ENCODE peak calls at places on chromosomes 1 and 21, in six cellular contexts. T, P, X, D, W and A are unnamed samples. For H3K9me3, the result is how much of the 10 kb centered on the place peaks cover.

GRCh38 chr1:230713915-230714764 is at the start of gene AGT:
- DNase-seq in T (peak), P (peak), X (no peak), D (peak), W (peak), A (peak)

GRCh38 chr1:154777151-154777550 is 92.9 kb downstream of the KCNN3 start:
- DNase-seq in T (no peak), P (no peak), X (no peak), D (no peak), W (no peak), A (no peak)

GRCh38 chr1:3161130-3161840 is 92.3 kb downstream of the PRDM16 start:
- DNase-seq in T (no peak), P (no peak), X (no peak), D (no peak), W (no peak), A (no peak)

GRCh38 chr1:177328251-177328650 is 157.5 kb downstream of the BRINP2 start:
- DNase-seq in T (no peak), P (no peak), X (no peak), D (no peak), W (no peak), A (no peak)

GRCh38 chr1:201138311-201138840 is 11.4 kb upstream of the ASCL5 start:
- DNase-seq in T (no peak), P (no peak), X (no peak), D (no peak), W (no peak), A (no peak)

GRCh38 chr1:154760469-154760933 is 109.6 kb downstream of the KCNN3 start:
- DNase-seq in T (peak), P (peak), X (peak), D (peak), W (no peak), A (no peak)

GRCh38 chr1:14939527-14940284 is 213.8 kb upstream of the TMEM51 start:
- DNase-seq in T (no peak), P (no peak), X (no peak), D (no peak), W (no peak), A (peak)

GRCh38 chr1:110011527-110012041 is 22.8 kb upstream of the STRIP1 start:
- DNase-seq in T (no peak), P (no peak), X (no peak), D (no peak), W (no peak), A (peak)

GRCh38 chr1:67004176-67004575 is 49.8 kb downstream of the SLC35D1 start:
- DNase-seq in T (no peak), P (no peak), X (no peak), D (no peak), W (no peak), A (no peak)

GRCh38 chr1:184568148-184568547 is 181.3 kb downstream of the C1orf21 start:
- DNase-seq in T (no peak), P (no peak), X (no peak), D (no peak), W (no peak), A (no peak)

GRCh38 chr1:145999321-146000024 is 3.1 kb upstream of the TXNIP start:
- DNase-seq in T (no peak), P (peak), X (no peak), D (peak), W (no peak), A (peak)

GRCh38 chr1:155976913-155977606 is 1.3 kb downstream of the ARHGEF2 start:
- DNase-seq in T (no peak), P (peak), X (no peak), D (no peak), W (no peak), A (no peak)

GRCh38 chr1:247966520-247967204 is 1.6 kb downstream of the OR2AK2 start:
- DNase-seq in T (no peak), P (no peak), X (no peak), D (no peak), W (no peak), A (no peak)

GRCh38 chr1:229509576-229509975 is 1.4 kb upstream of the NUP133 start:
- DNase-seq in T (no peak), P (no peak), X (no peak), D (no peak), W (no peak), A (no peak)

GRCh38 chr1:64030411-64030810 is 173.0 kb upstream of the UBE2U start:
- DNase-seq in T (no peak), P (no peak), X (no peak), D (no peak), W (no peak), A (no peak)

GRCh38 chr21:38614558-38614957 is 116.3 kb upstream of the ERG start:
- DNase-seq in T (no peak), P (no peak), X (no peak), D (no peak), W (no peak), A (no peak)

GRCh38 chr21:38609580-38609979 is 111.3 kb upstream of the ERG start:
- DNase-seq in T (no peak), P (no peak), X (no peak), D (no peak), W (no peak), A (no peak)

GRCh38 chr21:38613686-38614085 is 115.4 kb upstream of the ERG start:
- DNase-seq in T (no peak), P (no peak), X (no peak), D (no peak), W (no peak), A (no peak)

GRCh38 chr21:38611262-38611661 is 113.0 kb upstream of the ERG start:
- DNase-seq in T (no peak), P (no peak), X (no peak), D (no peak), W (peak), A (no peak)

GRCh38 chr21:38610573-38611251 is 112.4 kb upstream of the ERG start:
- DNase-seq in T (no peak), P (no peak), X (no peak), D (no peak), W (no peak), A (no peak)
- H3K4me3 ChIP-seq in T (no peak), P (no peak), X (no peak), D (no peak), W (peak), A (no peak)

GRCh38 chr1:186122837-186123236 is 252.2 kb downstream of the TPR start:
- DNase-seq in T (no peak), P (no peak), X (no peak), D (no peak), W (no peak), A (no peak)
- H3K9me3 ChIP-seq in T (under half), P (under half), X (under half), D (under half), W (under half), A (under half)

DNA sequence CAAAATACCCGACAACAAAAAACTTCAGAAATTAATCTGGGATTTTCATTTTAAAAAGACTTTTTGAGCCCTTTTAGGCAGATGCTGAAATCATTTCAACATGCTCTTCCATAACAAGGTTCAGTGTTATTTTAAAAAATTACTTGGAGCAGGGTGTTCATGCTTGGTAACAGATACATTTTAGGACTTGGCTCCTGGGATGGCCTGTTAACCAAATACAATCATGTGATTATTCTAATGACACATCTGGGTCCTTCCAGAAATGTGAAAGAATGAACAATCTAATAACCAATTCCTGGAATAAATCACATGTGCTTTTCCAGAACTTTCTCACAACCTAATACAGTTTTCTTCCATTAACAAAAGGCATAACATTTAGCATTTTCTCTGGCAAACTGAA is 379.8 kb upstream of the RUNX1 start:
- DNase-seq in T (no peak), P (no peak), X (no peak), D (no peak), W (no peak), A (no peak)
- H3K4me3 ChIP-seq in T (no peak), P (no peak), X (no peak), D (no peak), W (no peak), A (no peak)

DNA sequence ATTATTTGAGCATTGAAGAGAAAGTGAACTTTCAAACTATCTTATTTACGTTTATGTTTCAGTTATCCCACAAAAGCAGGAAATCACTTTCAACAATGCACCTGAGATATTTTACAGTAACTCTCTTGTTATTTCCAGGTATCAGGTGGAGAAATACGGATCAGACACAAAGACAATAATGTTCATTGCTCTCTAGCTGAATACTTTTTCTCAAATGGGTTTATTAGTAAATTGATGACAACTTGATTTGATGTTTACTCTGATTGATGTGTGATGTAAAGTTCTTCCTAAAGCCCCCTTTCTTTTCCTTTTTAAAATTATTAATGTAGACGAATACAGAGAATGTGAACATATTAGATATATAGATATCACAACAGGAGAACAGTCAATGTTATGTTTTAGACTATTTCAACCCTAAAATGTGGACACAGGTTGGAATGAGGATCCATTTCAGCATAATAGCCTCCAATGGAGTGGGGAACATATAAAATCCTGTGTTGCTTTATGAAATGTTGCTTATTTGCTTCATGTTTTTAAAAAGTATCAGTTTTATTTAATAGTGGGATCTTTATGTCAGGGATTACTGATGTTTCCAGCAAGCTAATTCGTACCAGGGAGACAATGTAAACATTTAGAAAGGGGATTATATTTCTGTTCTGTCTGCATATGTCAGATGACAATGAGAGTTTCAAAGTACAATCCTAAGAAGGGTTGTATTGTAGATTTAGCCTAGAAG is 1522.3 kb upstream of the TPTE start:
- DNase-seq in T (no peak), P (no peak), X (no peak), D (no peak), W (no peak), A (no peak)
- H3K9me3 ChIP-seq in T (under half), P (under half), X (under half), D (under half), W (under half), A (under half)

DNA sequence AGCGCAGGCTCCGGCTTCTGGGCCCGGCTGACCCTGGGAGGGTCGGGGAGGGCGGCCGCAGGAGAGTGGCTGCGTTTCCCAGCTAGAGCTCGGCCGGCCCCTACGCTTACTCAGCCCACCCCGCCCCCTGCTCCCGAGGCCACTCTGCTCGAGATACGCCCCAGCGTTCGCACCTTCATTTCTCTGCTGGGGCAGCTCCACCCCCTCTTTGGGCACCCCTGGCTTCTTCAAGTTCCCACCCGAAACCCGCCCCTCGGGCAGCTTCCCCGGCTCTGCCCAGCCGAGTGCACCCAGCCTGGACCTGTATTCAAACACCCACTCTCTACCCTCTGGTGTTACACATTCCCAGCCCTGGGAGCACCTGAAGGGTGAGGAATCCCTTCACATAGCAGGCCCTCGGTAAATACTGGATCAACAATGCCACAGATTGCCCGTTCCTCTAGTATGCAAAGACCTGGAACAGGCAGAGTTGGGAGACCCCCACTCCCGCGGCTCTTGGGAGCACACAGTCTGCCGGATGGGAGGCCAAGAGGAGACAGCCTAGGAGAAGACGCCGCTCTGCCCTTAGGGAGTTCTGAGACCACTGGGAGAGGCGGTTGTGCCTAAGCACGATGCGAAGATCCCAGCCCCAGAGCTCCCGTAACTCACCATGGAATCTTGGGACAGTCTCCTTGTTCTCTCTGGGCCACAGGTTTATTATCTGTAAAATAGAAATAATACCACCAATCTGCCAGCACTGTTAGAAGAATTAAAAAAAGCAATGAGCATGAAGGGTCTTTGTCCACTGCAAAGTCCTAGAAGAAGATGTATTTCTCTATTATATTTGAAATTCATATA is 566 bp upstream of the PAQR7 start:
- DNase-seq in T (no peak), P (peak), X (no peak), D (no peak), W (peak), A (no peak)
- H3K4me3 ChIP-seq in T (peak), P (peak), X (peak), D (peak), W (peak), A (peak)

DNA sequence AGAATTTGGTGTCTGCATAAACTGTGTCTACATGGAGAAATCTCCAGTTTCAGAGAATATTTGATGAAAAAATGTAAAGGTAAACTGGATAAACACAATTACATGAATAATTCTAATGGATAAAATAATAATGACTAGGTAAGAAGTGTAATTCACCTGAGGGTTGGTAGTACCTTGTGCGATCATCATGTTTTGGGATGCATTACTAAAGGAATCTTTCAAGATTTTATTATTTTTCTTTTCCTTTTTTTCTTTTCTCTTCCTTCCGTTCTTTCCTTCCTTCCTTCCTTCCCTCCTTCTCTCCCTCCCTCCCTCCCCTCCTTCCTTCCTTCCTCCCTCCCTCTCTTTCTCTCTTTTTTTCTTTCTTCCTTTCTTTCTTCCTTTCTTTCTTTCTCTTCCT is 818.7 kb downstream of the LTN1 start:
- DNase-seq in T (no peak), P (no peak), X (no peak), D (no peak), W (no peak), A (no peak)
- H3K9me3 ChIP-seq in T (under half), P (under half), X (under half), D (under half), W (under half), A (under half)